ENCODE peak calls at places on chromosomes 16 and 17, in five cellular contexts. Q is NAMALWA, H is GM12865, C is NCI-H2171 treated with DMSO at 0.1 percent for 48 hours, B is NCI-H1694 treated with DMSO at 0.1 percent for 48 hours. Y is an unnamed sample.

GRCh38 chr17:15436399-15437369 is 30.7 kb downstream of the CDRT4 start:
- DNase-seq in Q (peak), H (peak), C (peak), B (no peak), Y (peak)

GRCh38 chr17:31653710-31654109 is 205.3 kb downstream of the COPRS start:
- DNase-seq in Q (no peak), H (no peak), C (no peak), B (no peak), Y (no peak)

GRCh38 chr16:988465-989353 is 7.1 kb downstream of the SOX8 start:
- DNase-seq in Q (no peak), H (no peak), C (no peak), B (no peak), Y (no peak)

GRCh38 chr17:40180694-40181093 is 3.4 kb downstream of the RAPGEFL1 start:
- DNase-seq in Q (no peak), H (no peak), C (peak), B (no peak), Y (no peak)

GRCh38 chr17:28327031-28327607 is 8.1 kb downstream of the TMEM97 start:
- DNase-seq in Q (no peak), H (peak), C (no peak), B (no peak), Y (no peak)

GRCh38 chr16:578870-579405 is 9.2 kb downstream of the PIGQ start:
- DNase-seq in Q (peak), H (peak), C (no peak), B (peak), Y (peak)

GRCh38 chr16:81500833-81501521 is 56.4 kb downstream of the CMIP start:
- DNase-seq in Q (peak), H (no peak), C (no peak), B (no peak), Y (no peak)

GRCh38 chr16:3578121-3578520 is 918 bp upstream of the NLRC3 start:
- DNase-seq in Q (peak), H (peak), C (no peak), B (no peak), Y (no peak)

GRCh38 chr17:69406906-69407305 is 7.6 kb upstream of the MAP2K6 start:
- DNase-seq in Q (no peak), H (no peak), C (no peak), B (no peak), Y (no peak)

Y was measured in NCI-H524.